ENCODE peak calls at places on chromosomes 5 and 9, in seven cellular contexts. One of them, this sample, is unnamed.
A peak's percentile ranks its signal among the peaks of the same experiment; 100 is the strongest.

GRCh38 chr5:14195588-14195987 is 52.4 kb downstream of the TRIO start:
- DNase-seq in GM20000: no peak
- DNase-seq in Peyer's patch: no peak
- DNase-seq in fibroblast of pulmonary artery: no peak
- DNase-seq in HCT116: no peak
- DNase-seq in natural killer cell: no peak
- DNase-seq in MCF 10A: no peak
- DNase-seq in this sample: no peak

GRCh38 chr5:115979628-115980041 is 17.4 kb downstream of the LVRN start:
- DNase-seq in MCF 10A: peak; percentile 7
- DNase-seq in fibroblast of pulmonary artery: peak; percentile 79
- DNase-seq in Peyer's patch: no peak
- DNase-seq in HCT116: no peak
- DNase-seq in natural killer cell: no peak
- DNase-seq in GM20000: no peak
- DNase-seq in this sample: no peak

GRCh38 chr5:42951847-42952411 is 88.2 kb downstream of the ANXA2R start:
- DNase-seq in GM20000: peak; percentile 56
- DNase-seq in MCF 10A: no peak
- DNase-seq in natural killer cell: peak; percentile 72
- DNase-seq in HCT116: no peak
- DNase-seq in Peyer's patch: peak; percentile 46
- DNase-seq in fibroblast of pulmonary artery: peak; percentile 50
- DNase-seq in this sample: no peak

GRCh38 chr9:16868706-16869105 is 1.8 kb downstream of the BNC2 start:
- DNase-seq in MCF 10A: no peak
- DNase-seq in HCT116: no peak
- DNase-seq in Peyer's patch: no peak
- DNase-seq in fibroblast of pulmonary artery: peak; percentile 49
- DNase-seq in natural killer cell: no peak
- DNase-seq in GM20000: no peak
- DNase-seq in this sample: no peak

GRCh38 chr9:85940832-85941616 is at the start of gene NAA35:
- DNase-seq in fibroblast of pulmonary artery: peak; percentile 99
- DNase-seq in MCF 10A: peak; percentile 98
- DNase-seq in HCT116: peak; percentile 97
- DNase-seq in natural killer cell: peak; percentile 98
- DNase-seq in GM20000: peak; percentile 98
- DNase-seq in Peyer's patch: peak; percentile 98
- DNase-seq in this sample: peak; percentile 74

GRCh38 chr9:129751841-129752801 is 721 bp downstream of the PTGES start:
- DNase-seq in Peyer's patch: no peak
- DNase-seq in GM20000: no peak
- DNase-seq in natural killer cell: no peak
- DNase-seq in HCT116: no peak
- DNase-seq in fibroblast of pulmonary artery: no peak
- DNase-seq in MCF 10A: peak; percentile 95
- DNase-seq in this sample: no peak

GRCh38 chr5:133450311-133450710 is 162.0 kb downstream of the FSTL4 start:
- DNase-seq in natural killer cell: no peak
- DNase-seq in Peyer's patch: no peak
- DNase-seq in fibroblast of pulmonary artery: no peak
- DNase-seq in HCT116: no peak
- DNase-seq in MCF 10A: no peak
- DNase-seq in GM20000: no peak
- DNase-seq in this sample: no peak

GRCh38 chr5:77259479-77259878 is 49.0 kb downstream of the PDE8B start:
- DNase-seq in GM20000: peak; percentile 31
- DNase-seq in natural killer cell: no peak
- DNase-seq in fibroblast of pulmonary artery: no peak
- DNase-seq in Peyer's patch: no peak
- DNase-seq in HCT116: no peak
- DNase-seq in MCF 10A: no peak
- DNase-seq in this sample: no peak

GRCh38 chr9:97938081-97938644 is at the start of gene HEMGN:
- DNase-seq in fibroblast of pulmonary artery: no peak
- DNase-seq in MCF 10A: no peak
- DNase-seq in Peyer's patch: no peak
- DNase-seq in HCT116: no peak
- DNase-seq in natural killer cell: no peak
- DNase-seq in GM20000: no peak
- DNase-seq in this sample: no peak

GRCh38 chr9:101462558-101462957 is 27.0 kb upstream of the ALDOB start:
- DNase-seq in Peyer's patch: no peak
- DNase-seq in fibroblast of pulmonary artery: peak; percentile 47
- DNase-seq in HCT116: no peak
- DNase-seq in natural killer cell: no peak
- DNase-seq in MCF 10A: peak; percentile 40
- DNase-seq in GM20000: no peak
- DNase-seq in this sample: no peak

GRCh38 chr5:56699588-56699987 is 115.8 kb upstream of the MAP3K1 start:
- DNase-seq in HCT116: no peak
- DNase-seq in fibroblast of pulmonary artery: no peak
- DNase-seq in natural killer cell: no peak
- DNase-seq in GM20000: no peak
- DNase-seq in MCF 10A: no peak
- DNase-seq in Peyer's patch: no peak
- DNase-seq in this sample: no peak

GRCh38 chr5:109645591-109646236 is 44.0 kb upstream of the MAN2A1 start:
- DNase-seq in MCF 10A: no peak
- DNase-seq in fibroblast of pulmonary artery: no peak
- DNase-seq in natural killer cell: no peak
- DNase-seq in Peyer's patch: no peak
- DNase-seq in GM20000: no peak
- DNase-seq in HCT116: no peak
- DNase-seq in this sample: no peak

GRCh38 chr5:74257645-74258328 is 382.7 kb downstream of the ENC1 start:
- DNase-seq in Peyer's patch: no peak
- DNase-seq in natural killer cell: no peak
- DNase-seq in GM20000: no peak
- DNase-seq in fibroblast of pulmonary artery: peak; percentile 94
- DNase-seq in HCT116: no peak
- DNase-seq in MCF 10A: peak; percentile 70
- DNase-seq in this sample: no peak

GRCh38 chr5:77282337-77283027 is 72.0 kb downstream of the PDE8B start:
- DNase-seq in MCF 10A: peak; percentile 84
- DNase-seq in GM20000: no peak
- DNase-seq in fibroblast of pulmonary artery: peak; percentile 31
- DNase-seq in natural killer cell: no peak
- DNase-seq in Peyer's patch: no peak
- DNase-seq in HCT116: no peak
- DNase-seq in this sample: no peak

GRCh38 chr9:125262217-125262991 is 778 bp downstream of the GAPVD1 start:
- DNase-seq in HCT116: no peak
- DNase-seq in Peyer's patch: no peak
- DNase-seq in GM20000: no peak
- DNase-seq in fibroblast of pulmonary artery: no peak
- DNase-seq in natural killer cell: no peak
- DNase-seq in MCF 10A: no peak
- DNase-seq in this sample: no peak

GRCh38 chr5:177113566-177114424 is 19.8 kb upstream of the NSD1 start:
- DNase-seq in GM20000: peak; percentile 94
- DNase-seq in HCT116: peak; percentile 55
- DNase-seq in natural killer cell: peak; percentile 75
- DNase-seq in Peyer's patch: peak; percentile 75
- DNase-seq in fibroblast of pulmonary artery: peak; percentile 81
- DNase-seq in MCF 10A: peak; percentile 86
- DNase-seq in this sample: peak; percentile 82

GRCh38 chr9:37301369-37302172 is 120.9 kb upstream of the GRHPR start:
- DNase-seq in GM20000: no peak
- DNase-seq in natural killer cell: no peak
- DNase-seq in HCT116: no peak
- DNase-seq in MCF 10A: no peak
- DNase-seq in fibroblast of pulmonary artery: no peak
- DNase-seq in Peyer's patch: no peak
- DNase-seq in this sample: no peak

GRCh38 chr5:126988021-126988569 is 42.3 kb downstream of the MARCHF3 start:
- DNase-seq in natural killer cell: no peak
- DNase-seq in MCF 10A: no peak
- DNase-seq in Peyer's patch: peak; percentile 32
- DNase-seq in fibroblast of pulmonary artery: no peak
- DNase-seq in HCT116: no peak
- DNase-seq in GM20000: peak; percentile 51
- DNase-seq in this sample: no peak

GRCh38 chr5:35971186-35971877 is 19.9 kb downstream of the UGT3A1 start:
- DNase-seq in natural killer cell: no peak
- DNase-seq in HCT116: no peak
- DNase-seq in Peyer's patch: no peak
- DNase-seq in MCF 10A: no peak
- DNase-seq in fibroblast of pulmonary artery: no peak
- DNase-seq in GM20000: no peak
- DNase-seq in this sample: no peak

GRCh38 chr9:106862946-106863740 is at the start of gene ZNF462:
- DNase-seq in MCF 10A: peak; percentile 73
- DNase-seq in Peyer's patch: no peak
- DNase-seq in natural killer cell: no peak
- DNase-seq in GM20000: peak; percentile 31
- DNase-seq in fibroblast of pulmonary artery: peak; percentile 70
- DNase-seq in HCT116: no peak
- DNase-seq in this sample: no peak

GRCh38 chr5:151772029-151772867 is 494 bp downstream of the G3BP1 start:
- DNase-seq in natural killer cell: no peak
- DNase-seq in HCT116: no peak
- DNase-seq in GM20000: peak; percentile 33
- DNase-seq in Peyer's patch: peak; percentile 48
- DNase-seq in MCF 10A: peak; percentile 57
- DNase-seq in fibroblast of pulmonary artery: peak; percentile 34
- DNase-seq in this sample: no peak

GRCh38 chr5:3325811-3326568 is 269.6 kb upstream of the IRX1 start:
- DNase-seq in HCT116: no peak
- DNase-seq in Peyer's patch: no peak
- DNase-seq in GM20000: no peak
- DNase-seq in MCF 10A: no peak
- DNase-seq in natural killer cell: no peak
- DNase-seq in fibroblast of pulmonary artery: no peak
- DNase-seq in this sample: no peak

GRCh38 chr9:23492126-23493002 is 333.7 kb downstream of the ELAVL2 start:
- DNase-seq in fibroblast of pulmonary artery: peak; percentile 1
- DNase-seq in Peyer's patch: no peak
- DNase-seq in MCF 10A: peak; percentile 58
- DNase-seq in HCT116: no peak
- DNase-seq in natural killer cell: no peak
- DNase-seq in GM20000: peak; percentile 26
- DNase-seq in this sample: no peak

DNA sequence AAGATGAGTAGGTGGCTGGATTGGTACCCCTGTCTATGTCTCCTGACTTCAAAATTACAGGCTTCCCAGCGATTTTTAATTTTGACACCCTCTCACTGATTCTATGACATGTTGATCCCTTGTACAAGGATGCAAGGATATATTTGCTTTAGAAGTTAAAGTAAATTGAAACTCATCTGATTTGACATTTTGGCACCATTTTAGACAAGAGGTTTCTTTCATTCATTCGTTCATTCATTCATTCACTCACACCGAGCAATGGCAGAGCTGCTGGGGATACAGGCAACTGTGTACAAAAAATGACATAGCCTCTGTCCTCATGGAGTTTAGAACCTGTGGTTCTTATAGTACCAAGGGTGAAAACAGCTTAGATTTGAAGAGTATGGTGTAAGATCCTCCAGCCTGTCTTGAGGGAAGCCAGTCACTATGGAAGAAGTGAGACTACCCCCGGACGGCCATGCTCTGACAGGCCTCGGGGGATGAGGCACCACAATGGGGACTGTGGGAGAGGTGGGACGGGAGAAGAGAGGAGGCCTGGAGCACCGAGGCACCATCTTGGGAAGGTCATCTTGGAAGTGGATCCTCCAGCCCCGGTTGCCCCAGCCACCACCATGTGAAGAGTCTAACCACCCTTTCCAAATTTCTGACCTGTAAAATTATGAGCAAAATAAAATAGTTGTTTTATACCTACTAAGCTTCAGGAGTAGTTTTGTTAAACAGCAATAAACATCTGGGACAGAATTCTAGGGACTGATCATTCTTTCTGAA is 16.2 kb downstream of the STC2 start:
- DNase-seq in Peyer's patch: no peak
- DNase-seq in MCF 10A: no peak
- DNase-seq in fibroblast of pulmonary artery: no peak
- DNase-seq in natural killer cell: no peak
- DNase-seq in GM20000: no peak
- DNase-seq in HCT116: no peak
- DNase-seq in this sample: no peak
- TF ChIP-seq CTCF in Peyer's patch: no peak
- TF ChIP-seq CTCF in MCF 10A: no peak
- TF ChIP-seq CTCF in fibroblast of pulmonary artery: no peak
- TF ChIP-seq CTCF in natural killer cell: no peak
- TF ChIP-seq CTCF in GM20000: no peak
- TF ChIP-seq CTCF in HCT116: no peak
- TF ChIP-seq CTCF in this sample: no peak

GRCh38 chr5:122774861-122775712 is at the start of gene SNX2:
- DNase-seq in MCF 10A: peak; percentile 92
- DNase-seq in GM20000: peak; percentile 92
- DNase-seq in fibroblast of pulmonary artery: peak; percentile 89
- DNase-seq in HCT116: peak; percentile 66
- DNase-seq in natural killer cell: peak; percentile 89
- DNase-seq in Peyer's patch: peak; percentile 99
- DNase-seq in this sample: peak; percentile 40
- TF ChIP-seq CTCF in MCF 10A: peak; percentile 32
- TF ChIP-seq CTCF in GM20000: no peak
- TF ChIP-seq CTCF in fibroblast of pulmonary artery: no peak
- TF ChIP-seq CTCF in HCT116: no peak
- TF ChIP-seq CTCF in natural killer cell: no peak
- TF ChIP-seq CTCF in Peyer's patch: no peak
- TF ChIP-seq CTCF in this sample: no peak

GRCh38 chr9:90894956-90895687 is 93.5 kb downstream of the SYK start:
- DNase-seq in GM20000: no peak
- DNase-seq in Peyer's patch: no peak
- DNase-seq in MCF 10A: peak; percentile 20
- DNase-seq in HCT116: no peak
- DNase-seq in fibroblast of pulmonary artery: peak; percentile 20
- DNase-seq in natural killer cell: no peak
- DNase-seq in this sample: no peak
- TF ChIP-seq CTCF in GM20000: peak; percentile 47
- TF ChIP-seq CTCF in Peyer's patch: no peak
- TF ChIP-seq CTCF in MCF 10A: peak; percentile 51
- TF ChIP-seq CTCF in HCT116: peak; percentile 45
- TF ChIP-seq CTCF in fibroblast of pulmonary artery: peak; percentile 55
- TF ChIP-seq CTCF in natural killer cell: peak; percentile 52
- TF ChIP-seq CTCF in this sample: peak; percentile 39

GRCh38 chr5:175866377-175866907 is 4.9 kb upstream of the CPLX2 start:
- DNase-seq in natural killer cell: no peak
- DNase-seq in GM20000: no peak
- DNase-seq in MCF 10A: no peak
- DNase-seq in HCT116: no peak
- DNase-seq in fibroblast of pulmonary artery: no peak
- DNase-seq in Peyer's patch: no peak
- DNase-seq in this sample: no peak

GRCh38 chr5:175868348-175868723 is 3.0 kb upstream of the CPLX2 start:
- DNase-seq in fibroblast of pulmonary artery: no peak
- DNase-seq in HCT116: no peak
- DNase-seq in Peyer's patch: no peak
- DNase-seq in natural killer cell: no peak
- DNase-seq in GM20000: no peak
- DNase-seq in MCF 10A: no peak
- DNase-seq in this sample: no peak

GRCh38 chr5:175868996-175869638 is 2.3 kb upstream of the CPLX2 start:
- DNase-seq in Peyer's patch: no peak
- DNase-seq in GM20000: no peak
- DNase-seq in HCT116: no peak
- DNase-seq in natural killer cell: no peak
- DNase-seq in MCF 10A: no peak
- DNase-seq in fibroblast of pulmonary artery: no peak
- DNase-seq in this sample: no peak

GRCh38 chr5:175870820-175871447 is 444 bp upstream of the CPLX2 start:
- DNase-seq in Peyer's patch: no peak
- DNase-seq in natural killer cell: no peak
- DNase-seq in HCT116: no peak
- DNase-seq in MCF 10A: no peak
- DNase-seq in fibroblast of pulmonary artery: no peak
- DNase-seq in GM20000: no peak
- DNase-seq in this sample: no peak

GRCh38 chr5:175867587-175868347 is 3.6 kb upstream of the CPLX2 start:
- DNase-seq in natural killer cell: no peak
- DNase-seq in HCT116: peak; percentile 48
- DNase-seq in fibroblast of pulmonary artery: no peak
- DNase-seq in MCF 10A: peak; percentile 66
- DNase-seq in Peyer's patch: no peak
- DNase-seq in GM20000: no peak
- DNase-seq in this sample: no peak
- TF ChIP-seq CTCF in natural killer cell: no peak
- TF ChIP-seq CTCF in HCT116: peak; percentile 70
- TF ChIP-seq CTCF in fibroblast of pulmonary artery: no peak
- TF ChIP-seq CTCF in MCF 10A: peak; percentile 48
- TF ChIP-seq CTCF in Peyer's patch: no peak
- TF ChIP-seq CTCF in GM20000: no peak
- TF ChIP-seq CTCF in this sample: peak; percentile 62